ENCODE peak calls at places on chromosomes 5 and 9, in six cellular contexts. L is H9, U is IMR-90, Q is trophoblast cell, X is mesenchymal stem cell, J is H1. C is an unnamed sample.

GRCh38 chr5:74625742-74626241 is 14.7 kb downstream of the ENC1 start:
- DNase-seq in J (no peak), L (peak), X (no peak), Q (no peak), U (no peak), C (no peak)

GRCh38 chr5:73160239-73160671 is 12.7 kb upstream of the TMEM174 start:
- DNase-seq in Q (no peak), X (no peak), L (no peak), J (no peak), U (no peak), C (no peak)

GRCh38 chr9:121633736-121634135 is 17.7 kb upstream of the DAB2IP start:
- DNase-seq in U (no peak), J (no peak), X (no peak), Q (no peak), L (no peak), C (no peak)

GRCh38 chr5:68398146-68398812 is 182.7 kb downstream of the PIK3R1 start:
- DNase-seq in L (no peak), J (no peak), X (no peak), Q (no peak), U (no peak), C (no peak)

GRCh38 chr9:89418882-89419641 is 78.9 kb downstream of the SEMA4D start:
- DNase-seq in Q (no peak), L (no peak), U (no peak), J (no peak), X (no peak), C (no peak)

GRCh38 chr5:141529002-141529401 is 40.1 kb downstream of the PCDHGC5 start:
- DNase-seq in Q (no peak), J (no peak), U (peak), X (peak), L (no peak), C (no peak)

GRCh38 chr9:91884746-91885687 is 65.0 kb downstream of the ROR2 start:
- DNase-seq in Q (no peak), X (no peak), J (no peak), U (peak), L (peak), C (peak)

GRCh38 chr9:7691909-7692308 is 107.7 kb downstream of the DMAC1 start:
- DNase-seq in U (no peak), L (no peak), Q (no peak), X (no peak), J (no peak), C (no peak)

GRCh38 chr5:123809594-123810172 is 297.7 kb downstream of the CSNK1G3 start:
- DNase-seq in X (no peak), Q (no peak), U (no peak), J (no peak), L (no peak), C (no peak)

GRCh38 chr5:821504-821903 is 29.3 kb downstream of the ZDHHC11 start:
- DNase-seq in J (no peak), Q (no peak), U (no peak), L (no peak), X (no peak), C (no peak)
- H3K14ac ChIP-seq in J (no peak), Q (no peak), U (no peak), L (no peak), X (no peak), C (no peak)

GRCh38 chr5:10416868-10417267 is 24.8 kb upstream of the ROPN1L start:
- DNase-seq in U (no peak), L (no peak), Q (no peak), J (no peak), X (no peak), C (no peak)

GRCh38 chr5:10406636-10407035 is 35.0 kb upstream of the ROPN1L start:
- DNase-seq in U (no peak), L (no peak), X (no peak), Q (no peak), J (no peak), C (no peak)

GRCh38 chr5:10409504-10409903 is 32.2 kb upstream of the ROPN1L start:
- DNase-seq in L (no peak), X (no peak), U (no peak), J (no peak), Q (no peak), C (no peak)

DNA sequence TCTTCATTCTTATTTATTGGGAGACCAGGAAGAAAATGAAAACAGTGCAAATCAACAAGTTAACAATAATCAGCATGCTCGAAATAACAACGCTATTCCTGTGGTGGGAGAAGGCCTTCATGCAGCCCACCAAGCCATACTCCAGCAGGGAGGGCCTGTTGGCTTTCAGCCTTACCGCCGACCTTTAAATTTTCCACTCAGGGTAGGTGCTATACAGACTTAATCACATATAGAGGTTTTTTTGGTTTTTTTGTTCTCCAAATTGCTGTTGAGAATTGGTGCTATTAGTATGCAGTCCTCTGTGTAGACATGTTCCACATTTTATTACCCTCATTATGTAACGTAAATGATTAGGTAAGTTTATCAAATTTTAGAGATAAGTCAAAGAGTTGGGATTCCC is 30.3 kb upstream of the ROPN1L start:
- DNase-seq in Q (no peak), X (no peak), L (no peak), J (no peak), U (no peak), C (no peak)
- H3K14ac ChIP-seq in Q (no peak), X (no peak), L (no peak), J (no peak), U (no peak), C (no peak)

DNA sequence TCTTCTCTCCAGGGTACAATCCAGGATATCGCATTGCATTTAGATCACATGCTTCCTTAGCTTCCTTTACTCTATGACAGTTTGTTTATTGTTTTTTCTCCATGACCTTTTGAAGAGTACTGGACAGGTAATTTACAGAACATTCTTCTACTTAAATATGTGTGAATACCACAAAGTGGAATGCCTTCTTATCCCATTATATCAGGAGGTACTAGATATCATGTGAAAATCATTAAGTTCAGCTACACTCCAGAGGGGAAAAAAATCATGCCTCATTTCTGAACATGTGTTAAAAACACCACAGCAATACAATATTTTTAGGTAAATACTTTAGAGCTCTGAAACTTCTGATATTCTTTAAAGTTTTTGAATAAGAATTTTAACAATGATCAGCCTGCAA is 776.7 kb upstream of the CDH9 start:
- DNase-seq in L (no peak), Q (peak), J (no peak), U (no peak), X (no peak), C (no peak)
- H3K14ac ChIP-seq in L (no peak), Q (no peak), J (no peak), U (no peak), X (no peak), C (no peak)

GRCh38 chr9:27210588-27210987 is 86.4 kb downstream of the EQTN start:
- DNase-seq in U (no peak), L (no peak), Q (no peak), J (no peak), X (no peak), C (no peak)
- H3K14ac ChIP-seq in U (no peak), L (no peak), Q (no peak), J (no peak), X (no peak), C (no peak)

GRCh38 chr9:19936598-19936997 is 147.8 kb upstream of the SLC24A2 start:
- DNase-seq in L (no peak), J (no peak), X (no peak), U (no peak), Q (no peak), C (no peak)

GRCh38 chr9:19939890-19940289 is 151.1 kb upstream of the SLC24A2 start:
- DNase-seq in J (no peak), U (no peak), Q (no peak), X (no peak), L (no peak), C (no peak)

GRCh38 chr9:19937121-19937520 is 148.3 kb upstream of the SLC24A2 start:
- DNase-seq in X (no peak), J (no peak), L (no peak), Q (no peak), U (no peak), C (no peak)

GRCh38 chr9:19940808-19941207 is 152.0 kb upstream of the SLC24A2 start:
- DNase-seq in L (no peak), Q (no peak), J (no peak), U (no peak), X (peak), C (no peak)

GRCh38 chr9:19938990-19939736 is 150.3 kb upstream of the SLC24A2 start:
- DNase-seq in L (no peak), X (peak), U (no peak), J (no peak), Q (no peak), C (no peak)
- H3K14ac ChIP-seq in L (no peak), X (no peak), U (no peak), J (no peak), Q (no peak), C (no peak)

C was measured in neuronal stem cell.